ENCODE peak calls at places on chromosomes 16 and 17, in seven cellular contexts. S is stimulated activated CD4-positive, alpha-beta T cell treated with anti-CD3 and anti-CD28 coated beads, TNF-alpha, amount 100 ng/mL, for 48 hours; D is endothelial cell; X is psoas muscle; O is activated naive CD4-positive, alpha-beta T cell treated with anti-CD3 and anti-CD28 coated beads, Interleukin-2, amount 50 U/mL, for 72 hours; H is activated T-helper 9 cell treated with anti-CD3 and anti-CD28 coated beads, Interleukin-2, amount 50 U/mL, for 16 hours; K is H54. J is an unnamed sample.

GRCh38 chr16:75093598-75094540 is 22.7 kb downstream of the LDHD start:
- DNase-seq in S (no peak), D (no peak), X (no peak), O (no peak), H (no peak), K (no peak), J (no peak)

GRCh38 chr16:86665319-86665675 is 86.9 kb downstream of the FOXL1 start:
- DNase-seq in S (no peak), D (no peak), X (no peak), O (no peak), H (no peak), K (no peak), J (no peak)

GRCh38 chr16:75529959-75530358 is 5.9 kb downstream of the CHST5 start:
- DNase-seq in S (no peak), D (no peak), X (no peak), O (no peak), H (no peak), K (no peak), J (no peak)

GRCh38 chr17:73211745-73212144 is 18.9 kb downstream of the COG1 start:
- DNase-seq in S (no peak), D (no peak), X (no peak), O (no peak), H (peak; percentile 44), K (no peak), J (no peak)

GRCh38 chr17:31907342-31907975 is 6.0 kb upstream of the UTP6 start:
- DNase-seq in S (no peak), D (no peak), X (no peak), O (no peak), H (no peak), K (no peak), J (no peak)

GRCh38 chr17:57567278-57567677 is 177.8 kb downstream of the CCDC182 start:
- DNase-seq in S (no peak), D (no peak), X (no peak), O (no peak), H (no peak), K (no peak), J (no peak)

GRCh38 chr17:43778337-43779144 is at the start of gene DUSP3:
- DNase-seq in S (peak; percentile 50), D (peak; percentile 94), X (peak; percentile 98), O (peak; percentile 82), H (peak; percentile 64), K (peak; percentile 88), J (peak; percentile 72)

GRCh38 chr16:26982422-26982821 is 84.3 kb upstream of the C16orf82 start:
- DNase-seq in S (no peak), D (no peak), X (no peak), O (no peak), H (no peak), K (no peak), J (no peak)

GRCh38 chr16:85680352-85680944 is 8.3 kb downstream of the GINS2 start:
- DNase-seq in S (no peak), D (no peak), X (no peak), O (no peak), H (no peak), K (no peak), J (no peak)

GRCh38 chr16:85083051-85083639 is 29.1 kb downstream of the CIBAR2 start:
- DNase-seq in S (no peak), D (no peak), X (no peak), O (no peak), H (no peak), K (no peak), J (no peak)

GRCh38 chr16:79571753-79572544 is 28.6 kb downstream of the MAF start:
- DNase-seq in S (no peak), D (no peak), X (no peak), O (no peak), H (no peak), K (no peak), J (no peak)

GRCh38 chr16:11676799-11677198 is 8.5 kb downstream of the SNN start:
- DNase-seq in S (no peak), D (no peak), X (no peak), O (no peak), H (no peak), K (no peak), J (no peak)

GRCh38 chr16:68548947-68549346 is 9.9 kb downstream of the ZFP90 start:
- DNase-seq in S (no peak), D (no peak), X (no peak), O (no peak), H (no peak), K (no peak), J (no peak)

GRCh38 chr16:88317619-88317977 is 65.2 kb upstream of the ZNF469 start:
- DNase-seq in S (no peak), D (no peak), X (peak; percentile 38), O (no peak), H (no peak), K (no peak), J (no peak)

GRCh38 chr16:85175724-85176233 is 63.5 kb upstream of the CIBAR2 start:
- DNase-seq in S (no peak), D (no peak), X (peak; percentile 19), O (no peak), H (no peak), K (no peak), J (no peak)

GRCh38 chr17:17666111-17666714 is 15.0 kb upstream of the RAI1 start:
- DNase-seq in S (no peak), D (no peak), X (peak; percentile 33), O (no peak), H (no peak), K (peak; percentile 97), J (no peak)

GRCh38 chr16:12612598-12613101 is 191.0 kb downstream of the CPPED1 start:
- DNase-seq in S (no peak), D (no peak), X (no peak), O (peak; percentile 60), H (no peak), K (no peak), J (no peak)

GRCh38 chr17:4679652-4680051 is 24.3 kb downstream of the PELP1 start:
- DNase-seq in S (no peak), D (no peak), X (no peak), O (no peak), H (no peak), K (peak; percentile 51), J (no peak)

GRCh38 chr17:80107231-80108021 is 6.0 kb downstream of the GAA start:
- DNase-seq in S (no peak), D (no peak), X (peak; percentile 39), O (peak; percentile 20), H (no peak), K (no peak), J (no peak)

GRCh38 chr16:83720981-83721380 is 86.8 kb upstream of the HSBP1 start:
- DNase-seq in S (no peak), D (no peak), X (no peak), O (no peak), H (no peak), K (no peak), J (no peak)

GRCh38 chr16:912322-912683 is 58.5 kb downstream of the LMF1 start:
- DNase-seq in S (no peak), D (no peak), X (no peak), O (no peak), H (no peak), K (no peak), J (no peak)

GRCh38 chr16:23288209-23288608 is 13.9 kb upstream of the SCNN1B start:
- DNase-seq in S (no peak), D (no peak), X (no peak), O (no peak), H (no peak), K (no peak), J (no peak)

GRCh38 chr17:38656959-38657823 is 17.6 kb downstream of the EPOP start:
- DNase-seq in S (no peak), D (no peak), X (no peak), O (no peak), H (no peak), K (no peak), J (no peak)

GRCh38 chr16:75580-76501 is 2.2 kb upstream of the MPG start:
- DNase-seq in S (no peak), D (peak; percentile 63), X (peak; percentile 92), O (no peak), H (no peak), K (peak; percentile 51), J (no peak)

GRCh38 chr16:54504372-54504771 is 217.8 kb upstream of the IRX3 start:
- DNase-seq in S (no peak), D (peak; percentile 51), X (peak; percentile 32), O (no peak), H (no peak), K (no peak), J (no peak)

GRCh38 chr16:3528406-3528805 is 27.6 kb downstream of the CLUAP1 start:
- DNase-seq in S (no peak), D (no peak), X (no peak), O (no peak), H (no peak), K (no peak), J (no peak)

GRCh38 chr17:59746849-59747445 is 39.5 kb downstream of the VMP1 start:
- DNase-seq in S (no peak), D (no peak), X (no peak), O (no peak), H (no peak), K (peak; percentile 10), J (peak; percentile 52)

GRCh38 chr17:19313746-19314651 is 48.5 kb downstream of the B9D1 start:
- DNase-seq in S (no peak), D (no peak), X (no peak), O (no peak), H (no peak), K (no peak), J (no peak)

J was measured in GM12865.